ENCODE peak calls at places on chromosomes 5 and 9, in nine cellular contexts. L, Z, M, W, C, S, T, K and H are unnamed samples.

GRCh38 chr5:169169786-169170185 is 131.2 kb downstream of the SLIT3 start:
- DNase-seq in L (no peak), Z (no peak), M (no peak), W (no peak), C (peak), S (no peak), T (no peak), K (no peak), H (no peak)

GRCh38 chr9:134699343-134699740 is 57.7 kb downstream of the COL5A1 start:
- DNase-seq in L (no peak), Z (no peak), M (no peak), W (peak), C (no peak), S (no peak), T (no peak), K (no peak), H (no peak)

GRCh38 chr5:37769840-37770239 is 70.0 kb downstream of the GDNF start:
- DNase-seq in L (no peak), Z (no peak), M (no peak), W (no peak), C (no peak), S (no peak), T (no peak), K (no peak), H (no peak)

GRCh38 chr5:81409845-81410369 is 16.0 kb upstream of the ACOT12 start:
- DNase-seq in L (no peak), Z (no peak), M (no peak), W (no peak), C (no peak), S (no peak), T (no peak), K (no peak), H (no peak)

GRCh38 chr5:79829260-79829659 is 139.6 kb downstream of the CMYA5 start:
- DNase-seq in L (no peak), Z (no peak), M (no peak), W (no peak), C (no peak), S (peak), T (no peak), K (no peak), H (no peak)

GRCh38 chr9:123568691-123569342 is 212.8 kb downstream of the CRB2 start:
- DNase-seq in L (peak), Z (no peak), M (no peak), W (peak), C (peak), S (no peak), T (no peak), K (no peak), H (peak)

GRCh38 chr5:174410716-174411512 is 313.5 kb upstream of the MSX2 start:
- DNase-seq in L (peak), Z (no peak), M (no peak), W (peak), C (peak), S (no peak), T (peak), K (no peak), H (no peak)

GRCh38 chr9:91151741-91152095 is 210.0 kb downstream of the AUH start:
- DNase-seq in L (no peak), Z (no peak), M (no peak), W (no peak), C (no peak), S (no peak), T (no peak), K (no peak), H (no peak)

GRCh38 chr9:94084314-94084713 is at the start of gene PTPDC1:
- DNase-seq in L (peak), Z (no peak), M (no peak), W (peak), C (peak), S (peak), T (no peak), K (no peak), H (peak)

GRCh38 chr5:172902497-172903472 is 56.4 kb upstream of the RPL26L1 start:
- DNase-seq in L (peak), Z (no peak), M (no peak), W (peak), C (no peak), S (peak), T (peak), K (no peak), H (no peak)

GRCh38 chr5:74093501-74093993 is 467.6 kb downstream of the ARHGEF28 start:
- DNase-seq in L (no peak), Z (no peak), M (no peak), W (no peak), C (no peak), S (no peak), T (no peak), K (no peak), H (no peak)

GRCh38 chr9:101566904-101567724 is 27.7 kb downstream of the PPP3R2 start:
- DNase-seq in L (peak), Z (no peak), M (no peak), W (peak), C (peak), S (peak), T (peak), K (no peak), H (no peak)

GRCh38 chr9:34454571-34455065 is 3.8 kb downstream of the FAM219A start:
- DNase-seq in L (peak), Z (no peak), M (no peak), W (peak), C (peak), S (no peak), T (peak), K (no peak), H (peak)

GRCh38 chr5:33370135-33370472 is 70.7 kb upstream of the TARS1 start:
- DNase-seq in L (peak), Z (no peak), M (no peak), W (peak), C (peak), S (no peak), T (peak), K (no peak), H (no peak)

GRCh38 chr9:89821081-89821480 is 216.3 kb downstream of the GADD45G start:
- DNase-seq in L (peak), Z (no peak), M (no peak), W (peak), C (no peak), S (peak), T (no peak), K (no peak), H (no peak)